ENCODE peak calls at places on chromosome 2, in four cellular contexts. Y is NCI-H2171 treated with DMSO at 0.1 percent for 48 hours; T is CD8-positive, alpha-beta memory T cell; Q is RKO. K is an unnamed sample.

GRCh38 chr2:226953206-226953605 is 117.4 kb downstream of the RHBDD1 start:
- DNase-seq in T (no peak), Q (no peak), Y (no peak), K (no peak)

GRCh38 chr2:70340921-70341765 is 39.3 kb upstream of the FAM136A start:
- DNase-seq in Q (peak), Y (peak), T (peak), K (peak)

GRCh38 chr2:27954771-27955384 is 64.3 kb downstream of the BABAM2 start:
- DNase-seq in T (peak), Y (peak), Q (peak), K (peak)

GRCh38 chr2:20620696-20621365 is 30.1 kb downstream of the HS1BP3 start:
- DNase-seq in T (no peak), Y (no peak), Q (no peak), K (no peak)

GRCh38 chr2:145108959-145109710 is 589.2 kb upstream of the ZEB2 start:
- DNase-seq in Y (no peak), Q (no peak), T (no peak), K (no peak)

GRCh38 chr2:27636766-27637165 is 7.9 kb downstream of the GPN1 start:
- DNase-seq in Y (no peak), Q (peak), T (no peak), K (no peak)

GRCh38 chr2:21422724-21423522 is 299.2 kb downstream of the TDRD15 start:
- DNase-seq in Q (no peak), Y (no peak), T (no peak), K (no peak)

GRCh38 chr2:170022692-170023091 is 155.3 kb upstream of the MYO3B start:
- DNase-seq in T (no peak), Y (peak), Q (peak), K (peak)

GRCh38 chr2:46066116-46066515 is 231.1 kb upstream of the EPAS1 start:
- DNase-seq in T (no peak), Y (no peak), Q (no peak), K (no peak)

GRCh38 chr2:25029183-25029554 is 12.7 kb upstream of the EFR3B start:
- DNase-seq in Y (no peak), T (no peak), Q (no peak), K (no peak)

GRCh38 chr2:2269989-2270562 is 61.0 kb downstream of the MYT1L start:
- DNase-seq in Y (no peak), Q (no peak), T (no peak), K (no peak)

GRCh38 chr2:65580824-65581223 is 148.4 kb upstream of the SPRED2 start:
- DNase-seq in T (no peak), Q (no peak), Y (no peak), K (no peak)